ENCODE peak calls at places on chromosomes 2 and 18, in five cellular contexts. Y is astrocyte of the cerebellum, P is gastrocnemius medialis, L is lower lobe of right lung, S is A549. W is an unnamed sample.

GRCh38 chr2:235749121-235749780 is 255.4 kb downstream of the AGAP1 start:
- DNase-seq in Y (no peak), P (no peak), L (no peak), S (no peak), W (no peak)

GRCh38 chr2:240319221-240319854 is 116.1 kb upstream of the GPC1 start:
- DNase-seq in Y (no peak), P (no peak), L (no peak), S (no peak), W (peak)

GRCh38 chr18:23194150-23194968 is 59.1 kb downstream of the CABLES1 start:
- DNase-seq in Y (no peak), P (no peak), L (no peak), S (no peak), W (peak)

GRCh38 chr2:47221039-47221438 is 65.9 kb upstream of the STPG4 start:
- DNase-seq in Y (peak), P (no peak), L (no peak), S (no peak), W (no peak)

GRCh38 chr2:127219716-127220090 is 396 bp downstream of the CYP27C1 start:
- DNase-seq in Y (no peak), P (no peak), L (no peak), S (no peak), W (no peak)

GRCh38 chr2:26581991-26582842 is 58.9 kb downstream of the CIB4 start:
- DNase-seq in Y (no peak), P (no peak), L (no peak), S (no peak), W (peak)

GRCh38 chr2:40479995-40480525 is 28.2 kb upstream of the SLC8A1 start:
- DNase-seq in Y (no peak), P (no peak), L (no peak), S (no peak), W (no peak)

GRCh38 chr2:36964496-36965058 is 1.8 kb downstream of the STRN start:
- DNase-seq in Y (no peak), P (no peak), L (no peak), S (no peak), W (no peak)

GRCh38 chr2:229346801-229347540 is 75.9 kb upstream of the PID1 start:
- DNase-seq in Y (no peak), P (no peak), L (no peak), S (no peak), W (no peak)

GRCh38 chr2:147331790-147332419 is 512.9 kb upstream of the ACVR2A start:
- DNase-seq in Y (peak), P (no peak), L (no peak), S (peak), W (no peak)

GRCh38 chr2:79713131-79713785 is 200.4 kb downstream of the CTNNA2 start:
- DNase-seq in Y (no peak), P (no peak), L (no peak), S (no peak), W (no peak)

GRCh38 chr2:41853427-41854191 is 194.2 kb upstream of the PKDCC start:
- DNase-seq in Y (peak), P (no peak), L (no peak), S (peak), W (no peak)

GRCh38 chr2:210442869-210443268 is 33.7 kb downstream of the LANCL1 start:
- DNase-seq in Y (no peak), P (no peak), L (no peak), S (no peak), W (no peak)

GRCh38 chr2:23590227-23590869 is 205.4 kb downstream of the KLHL29 start:
- DNase-seq in Y (no peak), P (no peak), L (peak), S (no peak), W (no peak)

GRCh38 chr18:52348209-52348608 is 8.2 kb downstream of the DCC start:
- DNase-seq in Y (no peak), P (no peak), L (no peak), S (peak), W (no peak)

GRCh38 chr2:158359846-158360245 is 96.7 kb downstream of the CCDC148 start:
- DNase-seq in Y (no peak), P (no peak), L (no peak), S (peak), W (no peak)

GRCh38 chr2:157479081-157480027 is 35.5 kb upstream of the CYTIP start:
- DNase-seq in Y (no peak), P (no peak), L (no peak), S (no peak), W (no peak)

GRCh38 chr2:238487652-238488346 is 61.1 kb downstream of the ASB1 start:
- DNase-seq in Y (no peak), P (no peak), L (no peak), S (no peak), W (no peak)

GRCh38 chr2:135960598-135961551 is 24.6 kb downstream of the DARS1 start:
- DNase-seq in Y (peak), P (no peak), L (no peak), S (no peak), W (no peak)

GRCh38 chr2:5975406-5975805 is 283.2 kb downstream of the SOX11 start:
- DNase-seq in Y (no peak), P (no peak), L (no peak), S (no peak), W (no peak)

GRCh38 chr2:217108575-217109027 is 248.7 kb upstream of the TNP1 start:
- DNase-seq in Y (no peak), P (no peak), L (no peak), S (no peak), W (no peak)

GRCh38 chr2:58701688-58702301 is 460.7 kb upstream of the FANCL start:
- DNase-seq in Y (peak), P (no peak), L (no peak), S (no peak), W (no peak)

GRCh38 chr18:48948112-48949050 is 2.4 kb downstream of the SMAD7 start:
- DNase-seq in Y (no peak), P (no peak), L (peak), S (no peak), W (no peak)

GRCh38 chr2:240131296-240131695 is 4.8 kb downstream of the COPS9 start:
- DNase-seq in Y (no peak), P (no peak), L (peak), S (no peak), W (peak)

GRCh38 chr18:49094979-49095632 is 144.3 kb upstream of the SMAD7 start:
- DNase-seq in Y (peak), P (no peak), L (no peak), S (peak), W (no peak)

GRCh38 chr2:186328848-186329247 is 157.2 kb upstream of the ZC3H15 start:
- DNase-seq in Y (no peak), P (no peak), L (no peak), S (no peak), W (no peak)

GRCh38 chr18:25503567-25504081 is 151.7 kb upstream of the ZNF521 start:
- DNase-seq in Y (peak), P (peak), L (no peak), S (peak), W (no peak)

GRCh38 chr2:7191927-7192326 is 274.7 kb downstream of the RNF144A start:
- DNase-seq in Y (peak), P (no peak), L (no peak), S (peak), W (no peak)

GRCh38 chr2:74252862-74253261 is 54.4 kb downstream of the MTHFD2 start:
- DNase-seq in Y (no peak), P (no peak), L (no peak), S (no peak), W (no peak)

GRCh38 chr2:209441541-209441940 is 17.7 kb downstream of the MAP2 start:
- DNase-seq in Y (no peak), P (no peak), L (no peak), S (no peak), W (no peak)

GRCh38 chr18:46169464-46169941 is 65.3 kb downstream of the HAUS1 start:
- DNase-seq in Y (peak), P (no peak), L (no peak), S (peak), W (no peak)

GRCh38 chr18:50877545-50878265 is 1.2 kb upstream of the ME2 start:
- DNase-seq in Y (no peak), P (no peak), L (no peak), S (no peak), W (no peak)

GRCh38 chr18:7855051-7855450 is 287.9 kb downstream of the PTPRM start:
- DNase-seq in Y (no peak), P (no peak), L (no peak), S (no peak), W (no peak)

GRCh38 chr2:160253440-160254296 is 53.6 kb upstream of the ITGB6 start:
- DNase-seq in Y (peak), P (no peak), L (no peak), S (peak), W (no peak)

GRCh38 chr2:237315170-237315880 is 98.6 kb downstream of the COL6A3 start:
- DNase-seq in Y (peak), P (peak), L (peak), S (no peak), W (peak)

GRCh38 chr18:49071776-49072175 is 121.0 kb upstream of the SMAD7 start:
- DNase-seq in Y (no peak), P (no peak), L (no peak), S (no peak), W (no peak)

GRCh38 chr18:75548353-75548752 is 120.8 kb upstream of the SMIM21 start:
- DNase-seq in Y (no peak), P (no peak), L (no peak), S (peak), W (no peak)

GRCh38 chr2:170818294-170819104 is 1.8 kb downstream of the GAD1 start:
- DNase-seq in Y (no peak), P (no peak), L (no peak), S (no peak), W (no peak)

DNA sequence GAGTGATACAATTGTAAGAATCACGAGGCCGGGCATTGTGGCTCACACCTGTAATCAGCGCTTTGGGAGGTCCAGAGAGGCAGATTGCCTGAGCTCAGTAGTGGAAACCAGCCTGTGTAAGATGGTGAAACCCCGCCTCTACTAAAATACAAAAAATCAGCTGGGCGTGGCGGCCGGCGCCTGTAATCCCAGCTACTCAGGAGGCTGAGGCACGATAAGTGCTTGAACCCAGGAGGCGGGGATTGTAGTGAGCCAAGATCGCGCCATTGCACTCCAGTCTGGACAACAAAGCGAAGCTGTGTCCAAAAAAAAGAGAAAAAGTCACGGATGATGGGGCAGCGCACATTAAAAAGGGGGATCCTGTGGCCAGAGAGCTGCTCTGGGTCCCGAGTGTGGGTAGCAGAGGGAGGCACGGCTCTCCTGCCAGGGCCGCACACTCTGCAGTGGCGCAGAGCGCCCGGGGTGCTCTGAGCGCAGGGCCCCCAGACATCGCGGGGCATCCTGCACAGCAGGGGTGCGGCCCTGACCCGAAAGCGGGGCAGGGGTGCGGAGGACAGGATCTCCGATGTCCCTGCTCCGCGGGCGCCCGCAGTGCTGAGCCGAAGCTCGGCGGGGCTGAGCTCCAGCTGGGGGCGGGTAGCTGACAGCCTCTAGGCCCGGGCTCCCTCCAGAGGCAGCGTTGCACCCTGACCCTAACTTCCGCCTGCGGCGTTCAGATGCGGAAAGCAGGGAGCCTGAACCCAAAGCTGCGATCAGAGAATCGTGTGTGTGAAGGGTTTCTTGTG is 30.4 kb upstream of the RAB6D start:
- DNase-seq in Y (no peak), P (no peak), L (no peak), S (no peak), W (no peak)
- H3K4me3 ChIP-seq in Y (no peak), P (no peak), L (no peak), S (no peak), W (no peak)

DNA sequence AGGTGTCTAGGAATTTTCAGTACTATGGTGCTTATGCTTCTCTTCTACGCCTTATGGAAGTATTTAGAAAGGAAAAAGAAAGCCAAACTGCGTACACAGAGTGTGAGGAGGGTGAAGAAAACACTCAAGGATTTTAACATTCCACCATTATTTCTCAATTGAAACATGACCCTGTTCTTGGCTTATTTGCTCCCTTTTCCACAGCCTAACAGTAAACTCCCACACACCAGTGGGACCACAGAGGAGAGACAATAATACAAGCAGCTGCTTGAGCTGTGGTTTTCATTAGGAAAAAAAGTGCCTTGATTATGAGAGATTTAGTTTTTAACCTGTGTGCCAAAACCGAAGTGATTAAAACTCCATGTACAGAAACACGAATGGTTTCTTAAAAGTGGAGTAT is 134.3 kb downstream of the MEP1B start:
- DNase-seq in Y (no peak), P (no peak), L (no peak), S (no peak), W (no peak)
- H3K4me3 ChIP-seq in Y (no peak), P (peak), L (no peak), S (no peak), W (no peak)

GRCh38 chr18:6537468-6537867 is 122.8 kb upstream of the L3MBTL4 start:
- DNase-seq in Y (no peak), P (no peak), L (no peak), S (no peak), W (no peak)
- H3K4me3 ChIP-seq in Y (no peak), P (no peak), L (no peak), S (no peak), W (no peak)

GRCh38 chr2:44939074-44940052 is 2.1 kb upstream of the SIX3 start:
- DNase-seq in Y (no peak), P (no peak), L (no peak), S (no peak), W (no peak)
- H3K4me3 ChIP-seq in Y (no peak), P (peak), L (peak), S (peak), W (no peak)

DNA sequence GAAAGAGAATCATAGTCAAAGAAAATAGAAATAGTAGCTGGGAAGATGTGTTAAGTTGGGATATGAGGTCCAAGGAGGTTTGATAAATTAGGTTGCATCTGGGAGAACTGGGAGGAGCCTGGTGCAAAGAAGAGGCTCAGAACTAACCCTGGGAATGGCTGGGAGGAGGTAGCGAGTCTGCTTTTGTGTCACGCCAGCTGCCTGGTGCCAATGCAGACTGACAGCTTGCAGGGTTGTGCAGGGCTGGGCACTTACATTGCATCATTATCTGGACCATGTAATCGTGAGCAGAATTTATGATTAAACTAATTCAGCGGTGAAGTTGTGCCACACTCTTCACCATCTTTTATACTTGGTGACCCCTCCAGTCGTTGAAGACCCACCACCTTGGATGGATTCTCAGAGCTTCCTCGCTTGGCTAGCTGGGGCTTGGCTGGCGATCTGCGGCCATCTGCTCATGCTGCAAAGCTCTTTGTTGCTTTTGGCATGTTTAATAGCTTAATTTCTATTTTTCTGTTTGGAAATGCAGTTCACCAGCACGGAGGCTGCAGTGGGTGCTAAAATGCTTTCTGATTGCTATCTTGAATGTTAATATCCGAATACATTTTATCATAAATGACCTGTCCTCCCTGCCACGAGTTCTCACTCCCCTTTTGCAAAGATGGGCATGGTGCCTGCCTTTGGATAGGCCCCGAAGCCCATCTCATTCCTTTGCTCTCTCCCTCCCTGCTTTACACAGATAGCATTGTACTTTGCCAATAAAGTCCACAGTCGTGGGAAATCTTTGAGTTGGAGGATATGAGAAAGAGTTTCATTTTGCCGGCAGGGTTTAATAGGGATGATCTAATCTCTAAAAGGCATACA is 188.1 kb downstream of the PRKCE start:
- DNase-seq in Y (no peak), P (no peak), L (no peak), S (no peak), W (peak)
- H3K4me3 ChIP-seq in Y (no peak), P (no peak), L (no peak), S (no peak), W (no peak)

W was measured in lower leg skin.